ENCODE peak calls at places on chromosomes 1 and 21, in ten cellular contexts. J is CD8-positive, alpha-beta memory T cell; A is stromal cell of bone marrow; I is hepatocyte; Z is neural crest cell; P is DMS 273 treated with DMSO at 0.1 percent for 48 hours; E is AG04450; K is stimulated activated CD8-positive, alpha-beta memory T cell treated with anti-CD3 and anti-CD28 coated beads, Interleukin-4, amount 100 ng/mL, for 1 hour; Y is Caco-2; M is fibroblast of pulmonary artery. W is an unnamed sample.

GRCh38 chr1:157034137-157034800 is 11.3 kb downstream of the ARHGEF11 start:
- DNase-seq in J (no peak), A (peak), I (no peak), Z (peak), P (no peak), E (no peak), K (no peak), Y (no peak), M (peak), W (no peak)

GRCh38 chr1:154327466-154328317 is 2.4 kb downstream of the ATP8B2 start:
- DNase-seq in J (peak), A (no peak), I (no peak), Z (no peak), P (no peak), E (no peak), K (no peak), Y (no peak), M (no peak), W (no peak)

GRCh38 chr1:206956313-206956597 is 10.0 kb upstream of the PIGR start:
- DNase-seq in J (no peak), A (no peak), I (no peak), Z (no peak), P (no peak), E (no peak), K (no peak), Y (no peak), M (no peak), W (no peak)

GRCh38 chr1:160827418-160827817 is 31.4 kb downstream of the LY9 start:
- DNase-seq in J (no peak), A (no peak), I (no peak), Z (no peak), P (no peak), E (no peak), K (no peak), Y (no peak), M (peak), W (no peak)

GRCh38 chr1:24954022-24954421 is 23.9 kb upstream of the RUNX3 start:
- DNase-seq in J (no peak), A (no peak), I (no peak), Z (no peak), P (no peak), E (no peak), K (no peak), Y (no peak), M (no peak), W (no peak)

GRCh38 chr1:41662061-41662655 is 177.7 kb upstream of the EDN2 start:
- DNase-seq in J (peak), A (peak), I (peak), Z (peak), P (peak), E (peak), K (peak), Y (no peak), M (peak), W (no peak)

GRCh38 chr1:20846461-20847374 is 59.6 kb upstream of the HP1BP3 start:
- DNase-seq in J (no peak), A (no peak), I (no peak), Z (no peak), P (no peak), E (no peak), K (no peak), Y (no peak), M (no peak), W (no peak)

GRCh38 chr21:16460936-16461335 is 731.2 kb downstream of the USP25 start:
- DNase-seq in J (no peak), A (no peak), I (no peak), Z (no peak), P (no peak), E (no peak), K (no peak), Y (no peak), M (no peak), W (no peak)

GRCh38 chr1:52032785-52033131 is 852 bp downstream of the KTI12 start:
- DNase-seq in J (no peak), A (peak), I (peak), Z (peak), P (no peak), E (no peak), K (no peak), Y (peak), M (peak), W (no peak)

GRCh38 chr1:221429262-221429661 is 312.6 kb downstream of the DUSP10 start:
- DNase-seq in J (no peak), A (no peak), I (no peak), Z (no peak), P (no peak), E (no peak), K (no peak), Y (no peak), M (peak), W (no peak)

GRCh38 chr21:21200103-21200938 is 202.1 kb downstream of the NCAM2 start:
- DNase-seq in J (no peak), A (peak), I (peak), Z (no peak), P (no peak), E (peak), K (no peak), Y (no peak), M (peak), W (no peak)

GRCh38 chr1:56199060-56199459 is 380.3 kb downstream of the PLPP3 start:
- DNase-seq in J (no peak), A (no peak), I (no peak), Z (no peak), P (no peak), E (no peak), K (no peak), Y (no peak), M (no peak), W (no peak)

GRCh38 chr1:154104433-154105082 is 50.3 kb downstream of the NUP210L start:
- DNase-seq in J (no peak), A (no peak), I (peak), Z (no peak), P (no peak), E (no peak), K (no peak), Y (peak), M (no peak), W (no peak)

GRCh38 chr1:11285883-11286734 is 13.1 kb downstream of the UBIAD1 start:
- DNase-seq in J (no peak), A (no peak), I (no peak), Z (no peak), P (no peak), E (no peak), K (no peak), Y (no peak), M (peak), W (no peak)

GRCh38 chr1:156574039-156574633 is 1.8 kb upstream of the IQGAP3 start:
- DNase-seq in J (no peak), A (no peak), I (no peak), Z (no peak), P (no peak), E (no peak), K (no peak), Y (no peak), M (no peak), W (no peak)

GRCh38 chr1:233082778-233083550 is 132.6 kb downstream of the NTPCR start:
- DNase-seq in J (no peak), A (no peak), I (no peak), Z (no peak), P (no peak), E (no peak), K (no peak), Y (no peak), M (no peak), W (no peak)

GRCh38 chr1:224726783-224727182 is 110.7 kb downstream of the CNIH3 start:
- DNase-seq in J (no peak), A (peak), I (peak), Z (no peak), P (no peak), E (peak), K (no peak), Y (no peak), M (peak), W (no peak)

GRCh38 chr1:28640766-28641165 is 2.1 kb downstream of the TAF12 start:
- DNase-seq in J (no peak), A (no peak), I (peak), Z (no peak), P (no peak), E (no peak), K (no peak), Y (peak), M (peak), W (no peak)

GRCh38 chr21:42554251-42554937 is 40.7 kb downstream of the SLC37A1 start:
- DNase-seq in J (no peak), A (no peak), I (no peak), Z (no peak), P (no peak), E (no peak), K (no peak), Y (peak), M (no peak), W (no peak)

GRCh38 chr1:181531951-181532640 is 48.8 kb downstream of the CACNA1E start:
- DNase-seq in J (no peak), A (no peak), I (no peak), Z (no peak), P (no peak), E (no peak), K (no peak), Y (no peak), M (no peak), W (no peak)

GRCh38 chr1:61140778-61141177 is 58.4 kb downstream of the NFIA start:
- DNase-seq in J (no peak), A (no peak), I (no peak), Z (no peak), P (no peak), E (no peak), K (no peak), Y (no peak), M (no peak), W (no peak)

GRCh38 chr1:56526571-56527174 is 52.7 kb downstream of the PLPP3 start:
- DNase-seq in J (no peak), A (no peak), I (no peak), Z (no peak), P (no peak), E (no peak), K (no peak), Y (no peak), M (no peak), W (no peak)

GRCh38 chr1:205963352-205963751 is 20.1 kb upstream of the SLC26A9 start:
- DNase-seq in J (no peak), A (peak), I (no peak), Z (no peak), P (no peak), E (no peak), K (no peak), Y (no peak), M (peak), W (no peak)

GRCh38 chr1:184958554-184959353 is 15.6 kb downstream of the NIBAN1 start:
- DNase-seq in J (no peak), A (no peak), I (no peak), Z (no peak), P (no peak), E (no peak), K (no peak), Y (no peak), M (no peak), W (no peak)

GRCh38 chr21:39000496-39000895 is 182.8 kb downstream of the PSMG1 start:
- DNase-seq in J (no peak), A (no peak), I (no peak), Z (no peak), P (no peak), E (no peak), K (no peak), Y (no peak), M (peak), W (no peak)

GRCh38 chr1:29824478-29825273 is 588.4 kb downstream of the PTPRU start:
- DNase-seq in J (no peak), A (no peak), I (no peak), Z (no peak), P (no peak), E (no peak), K (no peak), Y (no peak), M (no peak), W (no peak)

GRCh38 chr1:54125671-54126070 is 27.1 kb downstream of the CDCP2 start:
- DNase-seq in J (no peak), A (no peak), I (peak), Z (no peak), P (no peak), E (no peak), K (no peak), Y (no peak), M (peak), W (no peak)

GRCh38 chr1:225427249-225428065 is at the start of gene LBR:
- DNase-seq in J (no peak), A (no peak), I (peak), Z (peak), P (no peak), E (no peak), K (no peak), Y (no peak), M (no peak), W (no peak)